ENCODE peak calls at places on chromosomes 4 and X, in seven cellular contexts. One of them, this sample, is unnamed.

GRCh38 chrX:97763391-97763790 is 879.7 kb downstream of the RPA4 start:
- DNase-seq in fibroblast of lung: no peak
- DNase-seq in A673: peak
- DNase-seq in tibial artery: no peak
- DNase-seq in AG09309: no peak
- DNase-seq in MCF 10A: no peak
- DNase-seq in K562: no peak
- DNase-seq in this sample: no peak

GRCh38 chrX:151741606-151742005 is 7.1 kb downstream of the CNGA2 start:
- DNase-seq in fibroblast of lung: no peak
- DNase-seq in A673: no peak
- DNase-seq in tibial artery: no peak
- DNase-seq in AG09309: no peak
- DNase-seq in MCF 10A: no peak
- DNase-seq in K562: no peak
- DNase-seq in this sample: no peak

GRCh38 chr4:54217642-54218486 is 11.2 kb upstream of the PDGFRA start:
- DNase-seq in fibroblast of lung: peak
- DNase-seq in A673: peak
- DNase-seq in tibial artery: peak
- DNase-seq in AG09309: no peak
- DNase-seq in MCF 10A: peak
- DNase-seq in K562: peak
- DNase-seq in this sample: peak

GRCh38 chr4:170386974-170387373 is 297.2 kb upstream of the AADAT start:
- DNase-seq in fibroblast of lung: no peak
- DNase-seq in A673: no peak
- DNase-seq in tibial artery: no peak
- DNase-seq in AG09309: no peak
- DNase-seq in MCF 10A: no peak
- DNase-seq in K562: no peak
- DNase-seq in this sample: no peak

GRCh38 chr4:122412547-122412946 is 33.7 kb downstream of the ADAD1 start:
- DNase-seq in fibroblast of lung: peak
- DNase-seq in A673: no peak
- DNase-seq in tibial artery: no peak
- DNase-seq in AG09309: no peak
- DNase-seq in MCF 10A: no peak
- DNase-seq in K562: peak
- DNase-seq in this sample: no peak

GRCh38 chr4:100880012-100880411 is 362.2 kb upstream of the EMCN start:
- DNase-seq in fibroblast of lung: no peak
- DNase-seq in A673: peak
- DNase-seq in tibial artery: no peak
- DNase-seq in AG09309: no peak
- DNase-seq in MCF 10A: no peak
- DNase-seq in K562: no peak
- DNase-seq in this sample: no peak

GRCh38 chrX:67546496-67547423 is 2.9 kb downstream of the AR start:
- DNase-seq in fibroblast of lung: no peak
- DNase-seq in A673: no peak
- DNase-seq in tibial artery: peak
- DNase-seq in AG09309: no peak
- DNase-seq in MCF 10A: no peak
- DNase-seq in K562: no peak
- DNase-seq in this sample: no peak

GRCh38 chrX:39950035-39950688 is 147.6 kb downstream of the BCOR start:
- DNase-seq in fibroblast of lung: no peak
- DNase-seq in A673: no peak
- DNase-seq in tibial artery: no peak
- DNase-seq in AG09309: no peak
- DNase-seq in MCF 10A: no peak
- DNase-seq in K562: peak
- DNase-seq in this sample: no peak

GRCh38 chr4:161629694-161630441 is 533.9 kb downstream of the FSTL5 start:
- DNase-seq in fibroblast of lung: no peak
- DNase-seq in A673: peak
- DNase-seq in tibial artery: no peak
- DNase-seq in AG09309: peak
- DNase-seq in MCF 10A: peak
- DNase-seq in K562: no peak
- DNase-seq in this sample: peak

GRCh38 chrX:45769919-45770582 is 569.4 kb upstream of the DIPK2B start:
- DNase-seq in fibroblast of lung: peak
- DNase-seq in A673: peak
- DNase-seq in tibial artery: peak
- DNase-seq in AG09309: peak
- DNase-seq in MCF 10A: peak
- DNase-seq in K562: peak
- DNase-seq in this sample: peak

GRCh38 chr4:175253184-175253902 is 335.2 kb downstream of the ADAM29 start:
- DNase-seq in fibroblast of lung: no peak
- DNase-seq in A673: peak
- DNase-seq in tibial artery: no peak
- DNase-seq in AG09309: no peak
- DNase-seq in MCF 10A: peak
- DNase-seq in K562: no peak
- DNase-seq in this sample: no peak
- TF ChIP-seq CTCF in fibroblast of lung: no peak
- TF ChIP-seq CTCF in A673: peak
- TF ChIP-seq CTCF in tibial artery: no peak
- TF ChIP-seq CTCF in AG09309: peak
- TF ChIP-seq CTCF in MCF 10A: peak
- TF ChIP-seq CTCF in K562: no peak
- TF ChIP-seq CTCF in this sample: no peak

GRCh38 chrX:41822917-41823316 is 98.9 kb downstream of the GPR82 start:
- DNase-seq in fibroblast of lung: no peak
- DNase-seq in A673: no peak
- DNase-seq in tibial artery: no peak
- DNase-seq in AG09309: no peak
- DNase-seq in MCF 10A: no peak
- DNase-seq in K562: peak
- DNase-seq in this sample: no peak

GRCh38 chrX:41823402-41823801 is 99.4 kb downstream of the GPR82 start:
- DNase-seq in fibroblast of lung: peak
- DNase-seq in A673: no peak
- DNase-seq in tibial artery: no peak
- DNase-seq in AG09309: no peak
- DNase-seq in MCF 10A: no peak
- DNase-seq in K562: no peak
- DNase-seq in this sample: no peak

GRCh38 chrX:41827886-41828285 is 95.5 kb downstream of the CASK start:
- DNase-seq in fibroblast of lung: no peak
- DNase-seq in A673: peak
- DNase-seq in tibial artery: no peak
- DNase-seq in AG09309: no peak
- DNase-seq in MCF 10A: no peak
- DNase-seq in K562: no peak
- DNase-seq in this sample: no peak

GRCh38 chrX:41825796-41826195 is 97.6 kb downstream of the CASK start:
- DNase-seq in fibroblast of lung: no peak
- DNase-seq in A673: no peak
- DNase-seq in tibial artery: no peak
- DNase-seq in AG09309: no peak
- DNase-seq in MCF 10A: no peak
- DNase-seq in K562: no peak
- DNase-seq in this sample: no peak

GRCh38 chrX:41824551-41824950 is 98.8 kb downstream of the CASK start:
- DNase-seq in fibroblast of lung: peak
- DNase-seq in A673: no peak
- DNase-seq in tibial artery: no peak
- DNase-seq in AG09309: no peak
- DNase-seq in MCF 10A: peak
- DNase-seq in K562: no peak
- DNase-seq in this sample: no peak
- TF ChIP-seq CTCF in fibroblast of lung: no peak
- TF ChIP-seq CTCF in A673: no peak
- TF ChIP-seq CTCF in tibial artery: no peak
- TF ChIP-seq CTCF in AG09309: peak
- TF ChIP-seq CTCF in MCF 10A: no peak
- TF ChIP-seq CTCF in K562: no peak
- TF ChIP-seq CTCF in this sample: no peak

GRCh38 chr4:108219998-108220397 is 51.3 kb upstream of the LEF1 start:
- DNase-seq in fibroblast of lung: no peak
- DNase-seq in A673: no peak
- DNase-seq in tibial artery: no peak
- DNase-seq in AG09309: no peak
- DNase-seq in MCF 10A: no peak
- DNase-seq in K562: peak
- DNase-seq in this sample: no peak

GRCh38 chr4:108223313-108223712 is 54.6 kb upstream of the LEF1 start:
- DNase-seq in fibroblast of lung: no peak
- DNase-seq in A673: no peak
- DNase-seq in tibial artery: no peak
- DNase-seq in AG09309: no peak
- DNase-seq in MCF 10A: no peak
- DNase-seq in K562: no peak
- DNase-seq in this sample: no peak

DNA sequence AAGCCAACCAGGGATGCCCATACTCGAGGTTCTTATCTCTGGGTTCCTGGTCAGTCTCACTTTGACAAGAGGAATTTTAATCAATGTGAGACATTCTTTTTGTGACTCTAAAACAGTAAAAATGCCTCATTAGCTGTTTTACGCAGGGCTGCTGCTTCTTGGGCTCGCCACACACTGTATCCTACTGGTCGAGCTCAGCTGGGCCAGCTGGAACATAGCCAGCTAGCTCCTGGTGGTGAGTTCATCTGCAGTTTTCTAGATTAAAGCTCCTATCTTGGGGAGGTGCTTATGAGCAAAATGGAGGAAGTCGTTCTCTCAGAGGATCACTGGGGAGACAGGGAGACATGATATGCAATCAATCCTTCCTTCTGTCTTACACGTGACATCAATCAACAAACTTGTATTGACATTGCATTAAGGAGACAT is 55.9 kb upstream of the LEF1 start:
- DNase-seq in fibroblast of lung: peak
- DNase-seq in A673: peak
- DNase-seq in tibial artery: no peak
- DNase-seq in AG09309: no peak
- DNase-seq in MCF 10A: peak
- DNase-seq in K562: peak
- DNase-seq in this sample: no peak
- TF ChIP-seq CTCF in fibroblast of lung: no peak
- TF ChIP-seq CTCF in A673: no peak
- TF ChIP-seq CTCF in tibial artery: no peak
- TF ChIP-seq CTCF in AG09309: no peak
- TF ChIP-seq CTCF in MCF 10A: no peak
- TF ChIP-seq CTCF in K562: peak
- TF ChIP-seq CTCF in this sample: no peak

GRCh38 chr4:61501812-61502211 is 301.7 kb downstream of the ADGRL3 start:
- DNase-seq in fibroblast of lung: no peak
- DNase-seq in A673: no peak
- DNase-seq in tibial artery: no peak
- DNase-seq in AG09309: no peak
- DNase-seq in MCF 10A: no peak
- DNase-seq in K562: no peak
- DNase-seq in this sample: no peak

GRCh38 chr4:61505773-61506640 is 305.9 kb downstream of the ADGRL3 start:
- DNase-seq in fibroblast of lung: no peak
- DNase-seq in A673: no peak
- DNase-seq in tibial artery: no peak
- DNase-seq in AG09309: no peak
- DNase-seq in MCF 10A: no peak
- DNase-seq in K562: no peak
- DNase-seq in this sample: no peak

GRCh38 chr4:61500883-61501282 is 300.8 kb downstream of the ADGRL3 start:
- DNase-seq in fibroblast of lung: peak
- DNase-seq in A673: no peak
- DNase-seq in tibial artery: no peak
- DNase-seq in AG09309: no peak
- DNase-seq in MCF 10A: peak
- DNase-seq in K562: no peak
- DNase-seq in this sample: no peak
- TF ChIP-seq CTCF in fibroblast of lung: peak
- TF ChIP-seq CTCF in A673: no peak
- TF ChIP-seq CTCF in tibial artery: no peak
- TF ChIP-seq CTCF in AG09309: no peak
- TF ChIP-seq CTCF in MCF 10A: peak
- TF ChIP-seq CTCF in K562: no peak
- TF ChIP-seq CTCF in this sample: no peak

GRCh38 chr4:87975466-87975865 is at the start of gene SPP1:
- DNase-seq in fibroblast of lung: no peak
- DNase-seq in A673: no peak
- DNase-seq in tibial artery: no peak
- DNase-seq in AG09309: no peak
- DNase-seq in MCF 10A: peak
- DNase-seq in K562: no peak
- DNase-seq in this sample: peak
- TF ChIP-seq CTCF in fibroblast of lung: no peak
- TF ChIP-seq CTCF in A673: no peak
- TF ChIP-seq CTCF in tibial artery: no peak
- TF ChIP-seq CTCF in AG09309: peak
- TF ChIP-seq CTCF in MCF 10A: no peak
- TF ChIP-seq CTCF in K562: no peak
- TF ChIP-seq CTCF in this sample: no peak

DNA sequence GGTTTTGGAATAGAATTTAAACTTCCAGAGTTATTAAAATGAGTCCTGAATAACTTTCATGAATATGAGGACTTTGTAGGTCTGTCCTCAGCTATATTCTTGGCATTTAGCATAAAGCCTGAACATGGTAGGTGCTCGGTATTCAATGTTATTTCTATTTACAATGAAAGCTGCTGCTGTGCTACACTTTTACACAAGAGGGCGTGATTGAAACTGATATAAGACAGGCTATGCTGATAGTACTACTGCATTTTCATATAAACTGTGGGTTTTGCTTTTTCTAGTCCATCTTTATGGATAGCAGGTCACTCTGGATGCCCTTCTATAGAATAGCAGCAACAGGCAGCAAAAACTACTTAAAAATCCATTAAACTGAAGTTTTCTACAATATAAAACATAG is 12.3 kb upstream of the GNPDA2 start:
- DNase-seq in fibroblast of lung: peak
- DNase-seq in A673: peak
- DNase-seq in tibial artery: no peak
- DNase-seq in AG09309: no peak
- DNase-seq in MCF 10A: peak
- DNase-seq in K562: no peak
- DNase-seq in this sample: no peak
- TF ChIP-seq CTCF in fibroblast of lung: peak
- TF ChIP-seq CTCF in A673: peak
- TF ChIP-seq CTCF in tibial artery: no peak
- TF ChIP-seq CTCF in AG09309: peak
- TF ChIP-seq CTCF in MCF 10A: peak
- TF ChIP-seq CTCF in K562: peak
- TF ChIP-seq CTCF in this sample: peak